ENCODE peak calls at places on chromosomes 7 and 10, in six cellular contexts. L is right lobe of liver, J is fibroblast of lung, M is fibroblast of pulmonary artery, Z is H7, H is stomach. U is an unnamed sample.

GRCh38 chr7:23277359-23277989 is 21.7 kb upstream of the MALSU1 start:
- DNase-seq in L (no peak), M (peak), J (peak), Z (peak), H (no peak), U (peak)

GRCh38 chr7:82274681-82275080 is 168.9 kb downstream of the CACNA2D1 start:
- DNase-seq in M (no peak), J (no peak), L (no peak), Z (no peak), H (no peak), U (no peak)

GRCh38 chr7:1087462-1087809 is 477 bp upstream of the GPER1 start:
- DNase-seq in H (no peak), Z (no peak), M (peak), J (peak), L (no peak), U (no peak)

GRCh38 chr7:123929107-123929506 is 4.1 kb downstream of the SPAM1 start:
- DNase-seq in L (no peak), J (no peak), H (peak), Z (peak), M (no peak), U (no peak)

GRCh38 chr10:117729156-117729555 is 186.6 kb downstream of the EMX2 start:
- DNase-seq in M (no peak), Z (no peak), J (no peak), H (no peak), L (no peak), U (no peak)

GRCh38 chr7:123191132-123191531 is 8.6 kb downstream of the SLC13A1 start:
- DNase-seq in H (peak), Z (no peak), L (no peak), M (no peak), J (no peak), U (peak)

GRCh38 chr10:129161184-129161583 is 305.9 kb upstream of the MGMT start:
- DNase-seq in L (no peak), J (peak), H (no peak), M (peak), Z (peak), U (peak)

GRCh38 chr10:97714401-97715258 is 1.1 kb downstream of the MARVELD1 start:
- DNase-seq in J (peak), H (peak), M (peak), Z (peak), L (peak), U (peak)

GRCh38 chr7:141701489-141702046 is 398 bp downstream of the DENND11 start:
- DNase-seq in L (peak), M (peak), H (peak), Z (peak), J (peak), U (no peak)

GRCh38 chr7:8035647-8036518 is 67.3 kb downstream of the GLCCI1 start:
- DNase-seq in J (peak), L (no peak), M (peak), H (no peak), Z (peak), U (peak)

GRCh38 chr7:16023046-16023445 is 336.6 kb upstream of the MEOX2 start:
- DNase-seq in L (no peak), Z (no peak), M (no peak), J (no peak), H (no peak), U (no peak)

GRCh38 chr10:48545462-48546145 is 59.3 kb downstream of the ARHGAP22 start:
- DNase-seq in M (no peak), Z (no peak), L (no peak), J (no peak), H (peak), U (no peak)

GRCh38 chr7:50450691-50451051 is 521 bp upstream of the FIGNL1 start:
- DNase-seq in M (no peak), Z (peak), H (no peak), L (no peak), J (no peak), U (no peak)

GRCh38 chr10:132538790-132539421 is 1.3 kb downstream of the INPP5A start:
- DNase-seq in M (no peak), L (peak), Z (peak), J (no peak), H (no peak), U (no peak)

GRCh38 chr7:130489140-130489967 is 2.5 kb upstream of the MEST start:
- DNase-seq in L (no peak), J (peak), Z (peak), M (peak), H (no peak), U (peak)

GRCh38 chr7:7770228-7770627 is 51.8 kb upstream of the RPA3 start:
- DNase-seq in L (no peak), J (peak), Z (no peak), M (peak), H (no peak), U (no peak)

GRCh38 chr7:106944035-106944665 is 79.1 kb downstream of the PIK3CG start:
- DNase-seq in M (no peak), Z (peak), H (no peak), L (no peak), J (no peak), U (no peak)

GRCh38 chr7:44735403-44736165 is 13.1 kb upstream of the ZMIZ2 start:
- DNase-seq in M (peak), H (no peak), Z (no peak), J (peak), L (no peak), U (peak)

GRCh38 chr10:70135684-70136083 is 3.1 kb upstream of the AIFM2 start:
- DNase-seq in J (no peak), Z (no peak), M (no peak), L (no peak), H (peak), U (no peak)

GRCh38 chr7:77702451-77703219 is 6.4 kb downstream of the RSBN1L start:
- DNase-seq in L (no peak), J (no peak), H (no peak), Z (no peak), M (no peak), U (no peak)

GRCh38 chr10:8444630-8445029 is 390.1 kb downstream of the GATA3 start:
- DNase-seq in H (no peak), L (no peak), Z (peak), M (peak), J (no peak), U (no peak)

GRCh38 chr10:131748831-131749766 is 151.7 kb upstream of the PPP2R2D start:
- DNase-seq in J (no peak), M (no peak), L (peak), Z (peak), H (no peak), U (no peak)

GRCh38 chr7:16711730-16712129 is 41.8 kb upstream of the TSPAN13 start:
- DNase-seq in L (no peak), H (no peak), Z (no peak), J (peak), M (no peak), U (no peak)

GRCh38 chr7:22561895-22562593 is 62.1 kb upstream of the STEAP1B start:
- DNase-seq in H (no peak), M (peak), L (no peak), J (no peak), Z (no peak), U (peak)

GRCh38 chr7:148723166-148723559 is 24.5 kb downstream of the CUL1 start:
- DNase-seq in J (no peak), Z (no peak), L (no peak), M (no peak), H (no peak), U (no peak)

GRCh38 chr10:58385784-58386112 is 538 bp downstream of the TFAM start:
- DNase-seq in M (peak), H (peak), Z (peak), J (peak), L (peak), U (peak)

GRCh38 chr10:123135415-123136141 is at the start of gene HMX3:
- DNase-seq in J (peak), M (peak), Z (peak), L (no peak), H (no peak), U (no peak)

GRCh38 chr10:123136221-123136805 is 543 bp downstream of the HMX3 start:
- DNase-seq in J (no peak), H (no peak), L (no peak), Z (peak), M (no peak), U (no peak)

GRCh38 chr10:123139165-123139520 is 3.4 kb downstream of the HMX3 start:
- DNase-seq in Z (no peak), L (no peak), J (no peak), H (no peak), M (no peak), U (no peak)

GRCh38 chr10:123134915-123135414 is 805 bp upstream of the HMX3 start:
- DNase-seq in L (no peak), H (no peak), Z (peak), M (no peak), J (no peak), U (no peak)

DNA sequence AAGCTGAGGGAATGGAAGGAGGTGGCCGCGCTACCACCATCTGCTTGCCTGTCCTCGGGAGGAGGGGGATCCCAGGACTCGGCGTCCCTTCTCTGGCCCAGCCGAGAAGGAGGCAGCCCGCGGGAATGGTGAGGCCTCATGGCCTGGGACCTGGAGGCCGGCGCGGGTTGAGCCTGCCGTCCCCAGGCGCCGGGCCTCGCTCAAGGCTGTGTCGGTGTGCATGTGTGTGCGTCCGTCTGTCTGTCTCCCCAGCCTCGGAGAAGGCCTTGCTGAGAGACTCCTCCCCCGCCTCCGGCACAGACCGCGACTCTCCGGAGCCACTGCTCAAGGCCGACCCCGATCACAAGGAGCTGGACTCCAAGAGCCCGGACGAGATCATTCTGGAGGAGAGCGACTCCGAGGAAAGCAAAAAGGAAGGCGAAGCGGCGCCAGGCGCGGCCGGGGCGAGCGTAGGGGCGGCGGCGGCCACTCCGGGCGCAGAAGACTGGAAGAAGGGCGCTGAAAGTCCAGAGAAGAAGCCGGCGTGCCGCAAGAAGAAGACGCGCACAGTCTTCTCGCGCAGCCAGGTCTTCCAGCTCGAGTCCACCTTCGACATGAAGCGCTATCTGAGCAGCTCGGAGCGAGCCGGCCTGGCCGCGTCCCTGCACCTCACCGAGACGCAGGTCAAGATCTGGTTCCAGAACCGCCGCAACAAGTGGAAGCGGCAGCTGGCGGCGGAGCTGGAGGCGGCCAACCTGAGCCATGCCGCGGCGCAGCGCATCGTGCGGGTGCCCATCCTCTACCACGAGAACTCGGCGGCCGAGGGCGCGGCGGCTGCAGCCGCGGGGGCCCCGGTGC is 1.3 kb downstream of the HMX3 start:
- DNase-seq in M (peak), Z (peak), J (peak), H (no peak), L (peak), U (no peak)
- H3K4me3 ChIP-seq in M (no peak), Z (peak), J (no peak), H (peak), L (no peak), U (no peak)

DNA sequence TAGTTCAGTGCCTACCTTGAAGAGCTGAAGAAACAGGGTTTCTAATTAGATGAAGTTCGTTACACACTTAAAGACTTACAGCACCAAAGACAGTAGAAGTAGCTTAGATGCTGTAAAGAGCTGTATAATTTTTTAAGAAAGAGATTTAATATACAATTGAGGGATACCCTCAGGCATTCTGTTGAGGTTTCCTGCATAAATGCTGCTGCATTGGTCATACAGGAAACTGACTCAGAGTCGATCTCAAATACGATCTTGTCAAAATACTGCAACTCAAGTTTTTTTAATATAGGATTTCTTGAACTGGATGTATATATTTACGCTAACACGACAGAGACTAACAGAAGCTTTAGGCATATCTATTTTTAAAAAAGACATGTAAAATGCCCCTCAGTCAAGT is 2.5 kb upstream of the ARID5B start:
- DNase-seq in Z (no peak), H (no peak), J (peak), L (no peak), M (peak), U (peak)
- H3K4me3 ChIP-seq in Z (no peak), H (no peak), J (no peak), L (no peak), M (peak), U (peak)

GRCh38 chr7:94069154-94069739 is 65.1 kb upstream of the BET1 start:
- DNase-seq in Z (no peak), J (no peak), H (no peak), M (no peak), L (no peak), U (peak)
- H3K4me3 ChIP-seq in Z (no peak), J (no peak), H (no peak), M (no peak), L (no peak), U (no peak)

DNA sequence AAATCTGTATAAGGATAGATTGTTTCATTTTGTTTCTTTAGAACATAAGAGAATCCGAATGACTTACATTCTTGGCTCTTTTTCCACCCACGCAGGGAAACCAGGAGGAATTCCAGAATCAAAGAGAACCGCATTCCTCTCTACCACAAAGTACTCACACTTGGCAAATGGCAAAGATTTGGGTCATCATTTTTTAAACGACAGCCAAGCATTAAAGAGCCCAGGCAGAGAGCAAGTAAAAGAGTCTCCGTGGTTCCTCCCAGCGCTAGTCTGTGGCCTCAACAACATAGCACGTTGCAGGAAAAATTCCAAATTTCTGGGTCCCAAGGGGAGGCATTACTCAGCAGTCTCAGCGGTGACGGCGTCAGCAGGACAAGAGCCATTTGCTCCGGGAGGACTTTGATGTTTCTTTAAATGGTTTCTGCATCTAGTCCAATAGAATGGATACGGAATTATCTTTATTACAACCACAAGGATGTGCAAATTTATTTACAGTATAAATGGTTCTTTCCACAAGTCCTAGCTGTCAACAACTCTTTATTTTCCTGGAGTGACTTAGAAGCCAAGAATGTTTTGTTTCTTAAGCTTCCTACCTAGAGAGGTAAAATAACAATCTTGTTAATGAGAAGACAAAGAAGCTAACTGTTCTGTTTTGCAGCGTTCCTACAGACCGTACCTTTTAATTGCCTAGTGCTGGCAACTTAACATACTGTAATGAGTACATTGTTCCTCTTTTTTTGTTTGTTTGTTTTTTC is 232.5 kb downstream of the SKIDA1 start:
- DNase-seq in Z (peak), H (no peak), M (peak), L (no peak), J (peak), U (peak)
- H3K4me3 ChIP-seq in Z (peak), H (peak), M (peak), L (no peak), J (peak), U (peak)

GRCh38 chr7:108166687-108167086 is 36.5 kb upstream of the LAMB4 start:
- DNase-seq in L (no peak), H (no peak), M (no peak), Z (no peak), J (no peak), U (no peak)
- H3K4me3 ChIP-seq in L (no peak), H (no peak), M (no peak), Z (no peak), J (no peak), U (no peak)

U was measured in brain microvascular endothelial cell.